ENCODE peak calls at places on chromosomes 7 and 10, in ten cellular contexts. One of them, this sample, is unnamed.

GRCh38 chr10:102620138-102620591 is 24.1 kb upstream of the TRIM8 start:
- DNase-seq in sigmoid colon: peak; percentile 68
- DNase-seq in lower lobe of right lung: peak; percentile 41
- DNase-seq in A549: no peak
- DNase-seq in neural progenitor cell: no peak
- DNase-seq in heart left ventricle: peak; percentile 85
- DNase-seq in foreskin keratinocyte: no peak
- DNase-seq in psoas muscle: peak; percentile 45
- DNase-seq in SK-N-SH: no peak
- DNase-seq in OCI-LY7: no peak
- DNase-seq in this sample: no peak

GRCh38 chr10:127679642-127680255 is 57.2 kb upstream of the FOXI2 start:
- DNase-seq in foreskin keratinocyte: no peak
- DNase-seq in sigmoid colon: no peak
- DNase-seq in lower lobe of right lung: no peak
- DNase-seq in neural progenitor cell: peak; percentile 21
- DNase-seq in psoas muscle: no peak
- DNase-seq in OCI-LY7: peak; percentile 3
- DNase-seq in A549: no peak
- DNase-seq in heart left ventricle: no peak
- DNase-seq in SK-N-SH: no peak
- DNase-seq in this sample: no peak

GRCh38 chr7:14691597-14692203 is 210.9 kb downstream of the DGKB start:
- DNase-seq in A549: peak; percentile 32
- DNase-seq in OCI-LY7: peak; percentile 47
- DNase-seq in foreskin keratinocyte: no peak
- DNase-seq in heart left ventricle: peak; percentile 33
- DNase-seq in SK-N-SH: peak; percentile 59
- DNase-seq in neural progenitor cell: peak; percentile 68
- DNase-seq in psoas muscle: peak; percentile 39
- DNase-seq in lower lobe of right lung: no peak
- DNase-seq in sigmoid colon: peak; percentile 67
- DNase-seq in this sample: peak; percentile 64

GRCh38 chr7:77415822-77416620 is at the start of gene GSAP:
- DNase-seq in SK-N-SH: peak; percentile 94
- DNase-seq in neural progenitor cell: peak; percentile 61
- DNase-seq in A549: peak; percentile 31
- DNase-seq in lower lobe of right lung: peak; percentile 86
- DNase-seq in sigmoid colon: peak; percentile 78
- DNase-seq in heart left ventricle: peak; percentile 62
- DNase-seq in OCI-LY7: no peak
- DNase-seq in psoas muscle: peak; percentile 62
- DNase-seq in foreskin keratinocyte: no peak
- DNase-seq in this sample: no peak

GRCh38 chr7:74495112-74495880 is 41.6 kb downstream of the GTF2IRD1 start:
- DNase-seq in sigmoid colon: no peak
- DNase-seq in A549: no peak
- DNase-seq in psoas muscle: no peak
- DNase-seq in SK-N-SH: peak; percentile 23
- DNase-seq in foreskin keratinocyte: no peak
- DNase-seq in neural progenitor cell: no peak
- DNase-seq in heart left ventricle: peak; percentile 77
- DNase-seq in OCI-LY7: no peak
- DNase-seq in lower lobe of right lung: no peak
- DNase-seq in this sample: no peak

GRCh38 chr7:100467638-100468373 is 3.7 kb upstream of the SPACDR start:
- DNase-seq in neural progenitor cell: no peak
- DNase-seq in psoas muscle: no peak
- DNase-seq in SK-N-SH: peak; percentile 82
- DNase-seq in OCI-LY7: no peak
- DNase-seq in lower lobe of right lung: no peak
- DNase-seq in sigmoid colon: no peak
- DNase-seq in foreskin keratinocyte: no peak
- DNase-seq in A549: no peak
- DNase-seq in heart left ventricle: no peak
- DNase-seq in this sample: no peak

GRCh38 chr7:25804154-25804553 is 347.8 kb upstream of the NFE2L3 start:
- DNase-seq in SK-N-SH: no peak
- DNase-seq in psoas muscle: no peak
- DNase-seq in neural progenitor cell: no peak
- DNase-seq in A549: no peak
- DNase-seq in heart left ventricle: no peak
- DNase-seq in sigmoid colon: no peak
- DNase-seq in foreskin keratinocyte: peak; percentile 92
- DNase-seq in OCI-LY7: no peak
- DNase-seq in lower lobe of right lung: no peak
- DNase-seq in this sample: no peak

GRCh38 chr7:43337191-43337590 is 224.7 kb downstream of the HECW1 start:
- DNase-seq in neural progenitor cell: no peak
- DNase-seq in heart left ventricle: no peak
- DNase-seq in psoas muscle: no peak
- DNase-seq in A549: no peak
- DNase-seq in OCI-LY7: no peak
- DNase-seq in sigmoid colon: no peak
- DNase-seq in foreskin keratinocyte: peak; percentile 10
- DNase-seq in lower lobe of right lung: no peak
- DNase-seq in SK-N-SH: no peak
- DNase-seq in this sample: no peak

GRCh38 chr7:139080905-139081304 is 28.6 kb downstream of the ZC3HAV1 start:
- DNase-seq in foreskin keratinocyte: no peak
- DNase-seq in neural progenitor cell: no peak
- DNase-seq in SK-N-SH: no peak
- DNase-seq in sigmoid colon: no peak
- DNase-seq in A549: no peak
- DNase-seq in heart left ventricle: peak; percentile 31
- DNase-seq in OCI-LY7: no peak
- DNase-seq in psoas muscle: no peak
- DNase-seq in lower lobe of right lung: no peak
- DNase-seq in this sample: no peak

GRCh38 chr10:73625884-73626753 is 15.2 kb downstream of the MYOZ1 start:
- DNase-seq in sigmoid colon: peak; percentile 98
- DNase-seq in psoas muscle: peak; percentile 90
- DNase-seq in lower lobe of right lung: peak; percentile 97
- DNase-seq in SK-N-SH: peak; percentile 92
- DNase-seq in OCI-LY7: peak; percentile 98
- DNase-seq in heart left ventricle: peak; percentile 93
- DNase-seq in neural progenitor cell: peak; percentile 99
- DNase-seq in A549: peak; percentile 98
- DNase-seq in foreskin keratinocyte: peak; percentile 90
- DNase-seq in this sample: peak; percentile 94

GRCh38 chr10:29657719-29658274 is 23.0 kb upstream of the SVIL start:
- DNase-seq in A549: no peak
- DNase-seq in heart left ventricle: no peak
- DNase-seq in sigmoid colon: no peak
- DNase-seq in neural progenitor cell: no peak
- DNase-seq in psoas muscle: no peak
- DNase-seq in lower lobe of right lung: no peak
- DNase-seq in OCI-LY7: no peak
- DNase-seq in SK-N-SH: no peak
- DNase-seq in foreskin keratinocyte: no peak
- DNase-seq in this sample: no peak

GRCh38 chr7:158531661-158532060 is 56.0 kb downstream of the PTPRN2 start:
- DNase-seq in neural progenitor cell: no peak
- DNase-seq in sigmoid colon: no peak
- DNase-seq in OCI-LY7: no peak
- DNase-seq in psoas muscle: no peak
- DNase-seq in SK-N-SH: no peak
- DNase-seq in lower lobe of right lung: no peak
- DNase-seq in A549: no peak
- DNase-seq in foreskin keratinocyte: no peak
- DNase-seq in heart left ventricle: no peak
- DNase-seq in this sample: no peak

GRCh38 chr10:132066186-132066585 is 440 bp downstream of the JAKMIP3 start:
- DNase-seq in sigmoid colon: no peak
- DNase-seq in lower lobe of right lung: no peak
- DNase-seq in heart left ventricle: no peak
- DNase-seq in foreskin keratinocyte: no peak
- DNase-seq in psoas muscle: no peak
- DNase-seq in neural progenitor cell: no peak
- DNase-seq in SK-N-SH: no peak
- DNase-seq in A549: no peak
- DNase-seq in OCI-LY7: no peak
- DNase-seq in this sample: peak; percentile 56

GRCh38 chr10:132276179-132276675 is 31.5 kb downstream of the STK32C start:
- DNase-seq in foreskin keratinocyte: no peak
- DNase-seq in neural progenitor cell: no peak
- DNase-seq in A549: no peak
- DNase-seq in sigmoid colon: no peak
- DNase-seq in OCI-LY7: no peak
- DNase-seq in SK-N-SH: no peak
- DNase-seq in lower lobe of right lung: peak; percentile 24
- DNase-seq in psoas muscle: peak; percentile 4
- DNase-seq in heart left ventricle: no peak
- DNase-seq in this sample: no peak

GRCh38 chr7:19392246-19392645 is 247.0 kb upstream of the FERD3L start:
- DNase-seq in foreskin keratinocyte: no peak
- DNase-seq in psoas muscle: no peak
- DNase-seq in OCI-LY7: no peak
- DNase-seq in SK-N-SH: no peak
- DNase-seq in sigmoid colon: no peak
- DNase-seq in neural progenitor cell: no peak
- DNase-seq in A549: no peak
- DNase-seq in heart left ventricle: no peak
- DNase-seq in lower lobe of right lung: no peak
- DNase-seq in this sample: no peak

GRCh38 chr10:82742478-82742877 is 867.5 kb downstream of the NRG3 start:
- DNase-seq in A549: peak; percentile 13
- DNase-seq in sigmoid colon: no peak
- DNase-seq in lower lobe of right lung: no peak
- DNase-seq in foreskin keratinocyte: peak; percentile 12
- DNase-seq in SK-N-SH: no peak
- DNase-seq in psoas muscle: no peak
- DNase-seq in OCI-LY7: no peak
- DNase-seq in heart left ventricle: no peak
- DNase-seq in neural progenitor cell: no peak
- DNase-seq in this sample: no peak

GRCh38 chr10:70589762-70590662 is 12.5 kb downstream of the PRF1 start:
- DNase-seq in heart left ventricle: peak; percentile 72
- DNase-seq in lower lobe of right lung: no peak
- DNase-seq in psoas muscle: no peak
- DNase-seq in A549: no peak
- DNase-seq in sigmoid colon: no peak
- DNase-seq in neural progenitor cell: no peak
- DNase-seq in foreskin keratinocyte: no peak
- DNase-seq in SK-N-SH: no peak
- DNase-seq in OCI-LY7: no peak
- DNase-seq in this sample: no peak

GRCh38 chr7:16998481-16999051 is 116.8 kb upstream of the AGR3 start:
- DNase-seq in SK-N-SH: no peak
- DNase-seq in psoas muscle: no peak
- DNase-seq in lower lobe of right lung: peak; percentile 49
- DNase-seq in A549: no peak
- DNase-seq in heart left ventricle: no peak
- DNase-seq in foreskin keratinocyte: no peak
- DNase-seq in sigmoid colon: no peak
- DNase-seq in OCI-LY7: no peak
- DNase-seq in neural progenitor cell: no peak
- DNase-seq in this sample: no peak

GRCh38 chr10:110535958-110536891 is 31.3 kb upstream of the SMC3 start:
- DNase-seq in SK-N-SH: no peak
- DNase-seq in sigmoid colon: no peak
- DNase-seq in heart left ventricle: peak; percentile 45
- DNase-seq in psoas muscle: no peak
- DNase-seq in lower lobe of right lung: peak; percentile 64
- DNase-seq in neural progenitor cell: peak; percentile 41
- DNase-seq in OCI-LY7: peak; percentile 57
- DNase-seq in foreskin keratinocyte: no peak
- DNase-seq in A549: no peak
- DNase-seq in this sample: no peak
- TF ChIP-seq CTCF in SK-N-SH: peak; percentile 46
- TF ChIP-seq CTCF in sigmoid colon: peak; percentile 22
- TF ChIP-seq CTCF in heart left ventricle: peak; percentile 52
- TF ChIP-seq CTCF in psoas muscle: peak; percentile 28
- TF ChIP-seq CTCF in lower lobe of right lung: peak; percentile 34
- TF ChIP-seq CTCF in neural progenitor cell: peak; percentile 48
- TF ChIP-seq CTCF in OCI-LY7: peak; percentile 74
- TF ChIP-seq CTCF in foreskin keratinocyte: peak; percentile 48
- TF ChIP-seq CTCF in A549: peak; percentile 14
- TF ChIP-seq CTCF in this sample: peak; percentile 69

DNA sequence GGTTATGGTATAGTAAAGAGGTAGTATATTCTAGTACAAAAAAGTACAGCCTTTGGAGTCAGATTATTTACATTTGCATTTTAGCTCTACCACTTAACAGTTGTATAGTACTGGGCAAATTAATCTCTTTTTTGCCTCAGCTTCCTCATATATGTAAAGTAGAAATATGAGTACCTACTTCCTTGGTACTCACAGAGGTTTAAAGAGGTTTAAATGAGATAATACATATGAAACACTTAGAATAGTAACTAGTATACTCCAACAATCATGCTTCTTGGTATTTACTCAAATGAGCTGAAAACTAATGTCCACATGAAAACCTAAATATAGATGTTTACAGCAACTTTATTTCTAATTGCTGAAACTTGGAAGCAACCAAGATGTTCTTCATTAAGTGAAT is 14.7 kb downstream of the FRA10AC1 start:
- DNase-seq in lower lobe of right lung: no peak
- DNase-seq in OCI-LY7: no peak
- DNase-seq in sigmoid colon: no peak
- DNase-seq in neural progenitor cell: no peak
- DNase-seq in foreskin keratinocyte: no peak
- DNase-seq in A549: no peak
- DNase-seq in psoas muscle: no peak
- DNase-seq in SK-N-SH: no peak
- DNase-seq in heart left ventricle: no peak
- DNase-seq in this sample: no peak
- H3K4me1 ChIP-seq in lower lobe of right lung: no peaks in the 10 kb centered on the region
- H3K4me1 ChIP-seq in OCI-LY7: no peaks in the 10 kb centered on the region
- H3K4me1 ChIP-seq in sigmoid colon: no peaks in the 10 kb centered on the region
- H3K4me1 ChIP-seq in neural progenitor cell: no peaks in the 10 kb centered on the region
- H3K4me1 ChIP-seq in foreskin keratinocyte: no peaks in the 10 kb centered on the region
- H3K4me1 ChIP-seq in A549: no peaks in the 10 kb centered on the region
- H3K4me1 ChIP-seq in psoas muscle: no peaks in the 10 kb centered on the region
- H3K4me1 ChIP-seq in SK-N-SH: no peaks in the 10 kb centered on the region
- H3K4me1 ChIP-seq in heart left ventricle: no peaks in the 10 kb centered on the region
- H3K4me1 ChIP-seq in this sample: no peaks in the 10 kb centered on the region

GRCh38 chr7:47458486-47458885 is 123.4 kb downstream of the TNS3 start:
- DNase-seq in lower lobe of right lung: no peak
- DNase-seq in psoas muscle: no peak
- DNase-seq in foreskin keratinocyte: no peak
- DNase-seq in sigmoid colon: no peak
- DNase-seq in SK-N-SH: no peak
- DNase-seq in A549: no peak
- DNase-seq in OCI-LY7: no peak
- DNase-seq in neural progenitor cell: no peak
- DNase-seq in heart left ventricle: no peak
- DNase-seq in this sample: no peak
- H3K27ac ChIP-seq in lower lobe of right lung: peak overlapping the region; percentile 33
- H3K27ac ChIP-seq in psoas muscle: peak overlapping the region; percentile 73
- H3K27ac ChIP-seq in foreskin keratinocyte: no peak overlapping the region
- H3K27ac ChIP-seq in sigmoid colon: no peak overlapping the region
- H3K27ac ChIP-seq in SK-N-SH: peak overlapping the region; percentile 14
- H3K27ac ChIP-seq in A549: no peak overlapping the region
- H3K27ac ChIP-seq in OCI-LY7: no peak overlapping the region
- H3K27ac ChIP-seq in neural progenitor cell: no peak overlapping the region
- H3K27ac ChIP-seq in heart left ventricle: no peak overlapping the region
- H3K27ac ChIP-seq in this sample: peak overlapping the region; percentile 54

DNA sequence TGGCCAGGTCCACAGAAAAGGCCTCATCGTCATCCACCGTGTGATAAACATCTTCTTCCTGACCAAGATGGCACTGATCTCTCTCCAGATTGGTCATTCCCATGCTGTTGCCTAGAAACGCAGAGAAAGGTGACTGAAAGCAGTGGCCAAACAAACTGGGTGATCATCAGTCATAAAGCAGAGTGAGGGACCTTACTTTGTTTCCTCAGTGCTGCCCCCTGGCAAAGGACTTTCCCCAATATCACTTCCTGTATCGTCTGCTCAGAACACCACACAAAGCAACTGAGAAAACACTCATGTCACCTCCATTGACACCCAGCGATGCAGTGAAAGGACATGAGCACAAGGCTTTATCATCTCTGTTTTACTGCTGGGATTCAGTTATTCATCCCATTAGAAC is 40.0 kb upstream of the TM9SF3 start:
- DNase-seq in OCI-LY7: no peak
- DNase-seq in A549: peak; percentile 21
- DNase-seq in heart left ventricle: no peak
- DNase-seq in foreskin keratinocyte: no peak
- DNase-seq in psoas muscle: no peak
- DNase-seq in lower lobe of right lung: no peak
- DNase-seq in sigmoid colon: no peak
- DNase-seq in neural progenitor cell: peak; percentile 22
- DNase-seq in SK-N-SH: no peak
- DNase-seq in this sample: no peak
- TF ChIP-seq CTCF in OCI-LY7: peak; percentile 56
- TF ChIP-seq CTCF in A549: no peak
- TF ChIP-seq CTCF in heart left ventricle: no peak
- TF ChIP-seq CTCF in foreskin keratinocyte: peak; percentile 21
- TF ChIP-seq CTCF in psoas muscle: no peak
- TF ChIP-seq CTCF in lower lobe of right lung: no peak
- TF ChIP-seq CTCF in sigmoid colon: no peak
- TF ChIP-seq CTCF in neural progenitor cell: peak; percentile 36
- TF ChIP-seq CTCF in SK-N-SH: no peak
- TF ChIP-seq CTCF in this sample: no peak